ENCODE peak calls at places on chromosomes 3 and 15, in nine cellular contexts. K, T, G, F, L, Q, N, M and O are unnamed samples.

GRCh38 chr3:126517291-126517951 is at the start of gene UROC1:
- DNase-seq in K (no peak), T (peak), G (peak), F (no peak), L (no peak), Q (no peak), N (peak), M (no peak), O (no peak)

GRCh38 chr3:120487079-120487693 is 36.4 kb upstream of the FSTL1 start:
- DNase-seq in K (no peak), T (no peak), G (no peak), F (no peak), L (no peak), Q (no peak), N (no peak), M (no peak), O (no peak)

GRCh38 chr3:183252973-183253363 is at the start of gene B3GNT5:
- DNase-seq in K (no peak), T (peak), G (peak), F (no peak), L (no peak), Q (peak), N (no peak), M (no peak), O (peak)

GRCh38 chr3:57298041-57298440 is 5.6 kb upstream of the ASB14 start:
- DNase-seq in K (no peak), T (no peak), G (no peak), F (no peak), L (no peak), Q (no peak), N (no peak), M (no peak), O (no peak)

GRCh38 chr3:179865876-179866505 is 170.7 kb downstream of the PEX5L start:
- DNase-seq in K (no peak), T (no peak), G (no peak), F (no peak), L (no peak), Q (no peak), N (no peak), M (no peak), O (no peak)

GRCh38 chr3:194286747-194287146 is 64.4 kb downstream of the CPN2 start:
- DNase-seq in K (no peak), T (peak), G (no peak), F (no peak), L (no peak), Q (no peak), N (peak), M (no peak), O (no peak)

GRCh38 chr3:112531358-112531781 is 30.4 kb downstream of the ATG3 start:
- DNase-seq in K (peak), T (no peak), G (no peak), F (no peak), L (peak), Q (no peak), N (no peak), M (peak), O (peak)

GRCh38 chr15:47812436-47813109 is 95.3 kb downstream of the SEMA6D start:
- DNase-seq in K (peak), T (no peak), G (no peak), F (no peak), L (no peak), Q (no peak), N (no peak), M (no peak), O (no peak)

GRCh38 chr3:167941234-167941995 is 154.3 kb downstream of the GOLIM4 start:
- DNase-seq in K (no peak), T (no peak), G (no peak), F (no peak), L (no peak), Q (no peak), N (no peak), M (no peak), O (peak)

GRCh38 chr3:108287146-108287545 is 9.2 kb upstream of the HHLA2 start:
- DNase-seq in K (no peak), T (no peak), G (no peak), F (no peak), L (no peak), Q (no peak), N (no peak), M (no peak), O (no peak)

GRCh38 chr3:184678317-184679055 is 33.4 kb downstream of the MAGEF1 start:
- DNase-seq in K (no peak), T (no peak), G (no peak), F (no peak), L (no peak), Q (no peak), N (no peak), M (no peak), O (no peak)

GRCh38 chr3:99859855-99860254 is 42.2 kb downstream of the CMSS1 start:
- DNase-seq in K (no peak), T (no peak), G (no peak), F (no peak), L (no peak), Q (no peak), N (no peak), M (no peak), O (no peak)

GRCh38 chr3:48402281-48402732 is 27.6 kb downstream of the PLXNB1 start:
- DNase-seq in K (peak), T (peak), G (peak), F (no peak), L (no peak), Q (no peak), N (no peak), M (no peak), O (no peak)

GRCh38 chr3:101928890-101929289 is 79.6 kb downstream of the NFKBIZ start:
- DNase-seq in K (no peak), T (no peak), G (no peak), F (no peak), L (no peak), Q (no peak), N (no peak), M (no peak), O (no peak)

GRCh38 chr3:194425399-194425798 is 26.3 kb upstream of the GP5 start:
- DNase-seq in K (no peak), T (no peak), G (no peak), F (no peak), L (no peak), Q (no peak), N (no peak), M (no peak), O (no peak)

GRCh38 chr3:72281551-72281950 is 496.6 kb upstream of the PROK2 start:
- DNase-seq in K (no peak), T (no peak), G (no peak), F (no peak), L (no peak), Q (no peak), N (no peak), M (no peak), O (no peak)

GRCh38 chr3:14947105-14947885 is at the start of gene NR2C2:
- DNase-seq in K (peak), T (peak), G (peak), F (peak), L (peak), Q (peak), N (peak), M (peak), O (peak)

GRCh38 chr15:33068531-33068990 is 126.0 kb downstream of the FMN1 start:
- DNase-seq in K (no peak), T (no peak), G (peak), F (no peak), L (no peak), Q (no peak), N (no peak), M (no peak), O (no peak)

GRCh38 chr3:86837871-86838270 is 153.1 kb downstream of the VGLL3 start:
- DNase-seq in K (no peak), T (no peak), G (no peak), F (no peak), L (no peak), Q (no peak), N (no peak), M (no peak), O (no peak)

GRCh38 chr3:32791833-32792232 is 26.0 kb upstream of the TRIM71 start:
- DNase-seq in K (no peak), T (no peak), G (no peak), F (no peak), L (no peak), Q (no peak), N (no peak), M (no peak), O (no peak)

GRCh38 chr15:67033521-67033920 is 31.9 kb upstream of the SMAD3 start:
- DNase-seq in K (no peak), T (peak), G (peak), F (peak), L (no peak), Q (no peak), N (peak), M (no peak), O (no peak)

GRCh38 chr15:76533060-76533955 is 196.7 kb downstream of the ISL2 start:
- DNase-seq in K (no peak), T (no peak), G (no peak), F (no peak), L (no peak), Q (no peak), N (no peak), M (no peak), O (no peak)

GRCh38 chr3:94524102-94524922 is 461.5 kb downstream of the NSUN3 start:
- DNase-seq in K (no peak), T (no peak), G (no peak), F (no peak), L (no peak), Q (no peak), N (no peak), M (no peak), O (peak)

GRCh38 chr3:18079739-18080138 is 337.3 kb upstream of the TBC1D5 start:
- DNase-seq in K (no peak), T (no peak), G (no peak), F (peak), L (no peak), Q (no peak), N (no peak), M (no peak), O (peak)

GRCh38 chr3:111545349-111545748 is 3.4 kb downstream of the CD96 start:
- DNase-seq in K (no peak), T (no peak), G (no peak), F (no peak), L (no peak), Q (no peak), N (no peak), M (no peak), O (peak)

GRCh38 chr3:15983232-15983631 is 185.5 kb upstream of the ANKRD28 start:
- DNase-seq in K (no peak), T (no peak), G (no peak), F (no peak), L (no peak), Q (no peak), N (no peak), M (no peak), O (no peak)

GRCh38 chr15:71410347-71410746 is 295.1 kb downstream of the THSD4 start:
- DNase-seq in K (no peak), T (no peak), G (no peak), F (no peak), L (no peak), Q (no peak), N (no peak), M (no peak), O (no peak)

GRCh38 chr15:59751552-59752413 is 62.7 kb upstream of the BNIP2 start:
- DNase-seq in K (no peak), T (no peak), G (no peak), F (no peak), L (peak), Q (peak), N (no peak), M (peak), O (peak)

GRCh38 chr3:11559816-11560633 is 83.7 kb downstream of the VGLL4 start:
- DNase-seq in K (no peak), T (peak), G (peak), F (no peak), L (no peak), Q (no peak), N (no peak), M (no peak), O (no peak)

GRCh38 chr15:43520138-43520537 is 2.7 kb downstream of the MAP1A start:
- DNase-seq in K (no peak), T (no peak), G (no peak), F (no peak), L (no peak), Q (no peak), N (no peak), M (no peak), O (no peak)

GRCh38 chr3:130276203-130276803 is 69.2 kb upstream of the COL6A5 start:
- DNase-seq in K (peak), T (no peak), G (no peak), F (no peak), L (peak), Q (peak), N (no peak), M (peak), O (peak)